ENCODE peak calls at places on chromosomes 7 and 10, in seven cellular contexts. One of them, this sample, is unnamed.

GRCh38 chr7:11707606-11708193 is 124.3 kb downstream of the THSD7A start:
- DNase-seq in stimulated activated CD8-positive, alpha-beta memory T cell treated with anti-CD3 and anti-CD28 coated beads, Interleukin-12 subunit alpha, Interleukin-12 subunit beta, amount 100 ng/mL, for 1 hour: no peak
- DNase-seq in HT1080: no peak
- DNase-seq in B cell: no peak
- DNase-seq in NCI-H1105: no peak
- DNase-seq in activated T-cell treated with anti-CD3 and anti-CD28 coated beads for 24 hours: no peak
- DNase-seq in NCI-H2081: no peak
- DNase-seq in this sample: no peak

GRCh38 chr7:128860158-128861073 is 2.2 kb upstream of the ATP6V1F start:
- DNase-seq in NCI-H2081: no peak
- DNase-seq in activated T-cell treated with anti-CD3 and anti-CD28 coated beads for 24 hours: no peak
- DNase-seq in stimulated activated CD8-positive, alpha-beta memory T cell treated with anti-CD3 and anti-CD28 coated beads, Interleukin-12 subunit alpha, Interleukin-12 subunit beta, amount 100 ng/mL, for 1 hour: no peak
- DNase-seq in B cell: no peak
- DNase-seq in NCI-H1105: no peak
- DNase-seq in HT1080: peak
- DNase-seq in this sample: no peak

GRCh38 chr10:86775056-86775858 is 18.8 kb downstream of the BMPR1A start:
- DNase-seq in activated T-cell treated with anti-CD3 and anti-CD28 coated beads for 24 hours: no peak
- DNase-seq in B cell: no peak
- DNase-seq in NCI-H1105: no peak
- DNase-seq in NCI-H2081: no peak
- DNase-seq in stimulated activated CD8-positive, alpha-beta memory T cell treated with anti-CD3 and anti-CD28 coated beads, Interleukin-12 subunit alpha, Interleukin-12 subunit beta, amount 100 ng/mL, for 1 hour: no peak
- DNase-seq in HT1080: peak
- DNase-seq in this sample: no peak

GRCh38 chr7:138698281-138698680 is 2.9 kb downstream of the SVOPL start:
- DNase-seq in stimulated activated CD8-positive, alpha-beta memory T cell treated with anti-CD3 and anti-CD28 coated beads, Interleukin-12 subunit alpha, Interleukin-12 subunit beta, amount 100 ng/mL, for 1 hour: no peak
- DNase-seq in HT1080: no peak
- DNase-seq in NCI-H1105: no peak
- DNase-seq in B cell: no peak
- DNase-seq in activated T-cell treated with anti-CD3 and anti-CD28 coated beads for 24 hours: no peak
- DNase-seq in NCI-H2081: no peak
- DNase-seq in this sample: no peak

GRCh38 chr10:22615819-22616499 is 98.4 kb downstream of the PIP4K2A start:
- DNase-seq in NCI-H2081: no peak
- DNase-seq in HT1080: peak
- DNase-seq in activated T-cell treated with anti-CD3 and anti-CD28 coated beads for 24 hours: no peak
- DNase-seq in NCI-H1105: no peak
- DNase-seq in stimulated activated CD8-positive, alpha-beta memory T cell treated with anti-CD3 and anti-CD28 coated beads, Interleukin-12 subunit alpha, Interleukin-12 subunit beta, amount 100 ng/mL, for 1 hour: no peak
- DNase-seq in B cell: peak
- DNase-seq in this sample: no peak

GRCh38 chr7:111115966-111116365 is 25.0 kb downstream of the LRRN3 start:
- DNase-seq in HT1080: no peak
- DNase-seq in stimulated activated CD8-positive, alpha-beta memory T cell treated with anti-CD3 and anti-CD28 coated beads, Interleukin-12 subunit alpha, Interleukin-12 subunit beta, amount 100 ng/mL, for 1 hour: no peak
- DNase-seq in B cell: no peak
- DNase-seq in NCI-H2081: no peak
- DNase-seq in activated T-cell treated with anti-CD3 and anti-CD28 coated beads for 24 hours: no peak
- DNase-seq in NCI-H1105: no peak
- DNase-seq in this sample: no peak

GRCh38 chr7:45643630-45644029 is 69.5 kb downstream of the ADCY1 start:
- DNase-seq in B cell: no peak
- DNase-seq in NCI-H1105: no peak
- DNase-seq in HT1080: no peak
- DNase-seq in activated T-cell treated with anti-CD3 and anti-CD28 coated beads for 24 hours: no peak
- DNase-seq in NCI-H2081: no peak
- DNase-seq in stimulated activated CD8-positive, alpha-beta memory T cell treated with anti-CD3 and anti-CD28 coated beads, Interleukin-12 subunit alpha, Interleukin-12 subunit beta, amount 100 ng/mL, for 1 hour: no peak
- DNase-seq in this sample: no peak

GRCh38 chr10:110006358-110007170 is 1.2 kb upstream of the ADD3 start:
- DNase-seq in B cell: no peak
- DNase-seq in NCI-H1105: no peak
- DNase-seq in stimulated activated CD8-positive, alpha-beta memory T cell treated with anti-CD3 and anti-CD28 coated beads, Interleukin-12 subunit alpha, Interleukin-12 subunit beta, amount 100 ng/mL, for 1 hour: no peak
- DNase-seq in HT1080: peak
- DNase-seq in activated T-cell treated with anti-CD3 and anti-CD28 coated beads for 24 hours: no peak
- DNase-seq in NCI-H2081: no peak
- DNase-seq in this sample: no peak

GRCh38 chr7:44224216-44224950 is 23.6 kb downstream of the YKT6 start:
- DNase-seq in HT1080: no peak
- DNase-seq in activated T-cell treated with anti-CD3 and anti-CD28 coated beads for 24 hours: no peak
- DNase-seq in NCI-H2081: peak
- DNase-seq in NCI-H1105: peak
- DNase-seq in B cell: no peak
- DNase-seq in stimulated activated CD8-positive, alpha-beta memory T cell treated with anti-CD3 and anti-CD28 coated beads, Interleukin-12 subunit alpha, Interleukin-12 subunit beta, amount 100 ng/mL, for 1 hour: no peak
- DNase-seq in this sample: no peak

GRCh38 chr7:108239501-108240225 is 109.5 kb upstream of the LAMB4 start:
- DNase-seq in activated T-cell treated with anti-CD3 and anti-CD28 coated beads for 24 hours: no peak
- DNase-seq in NCI-H1105: peak
- DNase-seq in HT1080: no peak
- DNase-seq in NCI-H2081: peak
- DNase-seq in B cell: no peak
- DNase-seq in stimulated activated CD8-positive, alpha-beta memory T cell treated with anti-CD3 and anti-CD28 coated beads, Interleukin-12 subunit alpha, Interleukin-12 subunit beta, amount 100 ng/mL, for 1 hour: no peak
- DNase-seq in this sample: no peak

GRCh38 chr10:117168135-117168674 is 29.1 kb upstream of the KCNK18 start:
- DNase-seq in stimulated activated CD8-positive, alpha-beta memory T cell treated with anti-CD3 and anti-CD28 coated beads, Interleukin-12 subunit alpha, Interleukin-12 subunit beta, amount 100 ng/mL, for 1 hour: peak
- DNase-seq in B cell: peak
- DNase-seq in NCI-H1105: peak
- DNase-seq in HT1080: peak
- DNase-seq in NCI-H2081: peak
- DNase-seq in activated T-cell treated with anti-CD3 and anti-CD28 coated beads for 24 hours: peak
- DNase-seq in this sample: peak

GRCh38 chr7:73329861-73330581 is 2.1 kb downstream of the FKBP6 start:
- DNase-seq in NCI-H1105: no peak
- DNase-seq in HT1080: peak
- DNase-seq in NCI-H2081: no peak
- DNase-seq in B cell: no peak
- DNase-seq in stimulated activated CD8-positive, alpha-beta memory T cell treated with anti-CD3 and anti-CD28 coated beads, Interleukin-12 subunit alpha, Interleukin-12 subunit beta, amount 100 ng/mL, for 1 hour: no peak
- DNase-seq in activated T-cell treated with anti-CD3 and anti-CD28 coated beads for 24 hours: no peak
- DNase-seq in this sample: no peak

GRCh38 chr10:52961298-52961697 is 188.7 kb upstream of the MBL2 start:
- DNase-seq in B cell: no peak
- DNase-seq in HT1080: no peak
- DNase-seq in NCI-H2081: no peak
- DNase-seq in NCI-H1105: no peak
- DNase-seq in stimulated activated CD8-positive, alpha-beta memory T cell treated with anti-CD3 and anti-CD28 coated beads, Interleukin-12 subunit alpha, Interleukin-12 subunit beta, amount 100 ng/mL, for 1 hour: no peak
- DNase-seq in activated T-cell treated with anti-CD3 and anti-CD28 coated beads for 24 hours: no peak
- DNase-seq in this sample: no peak

GRCh38 chr10:129825221-129825620 is 138.9 kb downstream of the EBF3 start:
- DNase-seq in activated T-cell treated with anti-CD3 and anti-CD28 coated beads for 24 hours: no peak
- DNase-seq in B cell: no peak
- DNase-seq in HT1080: no peak
- DNase-seq in stimulated activated CD8-positive, alpha-beta memory T cell treated with anti-CD3 and anti-CD28 coated beads, Interleukin-12 subunit alpha, Interleukin-12 subunit beta, amount 100 ng/mL, for 1 hour: no peak
- DNase-seq in NCI-H1105: no peak
- DNase-seq in NCI-H2081: no peak
- DNase-seq in this sample: no peak

GRCh38 chr10:61961278-61961677 is 59.8 kb downstream of the ARID5B start:
- DNase-seq in stimulated activated CD8-positive, alpha-beta memory T cell treated with anti-CD3 and anti-CD28 coated beads, Interleukin-12 subunit alpha, Interleukin-12 subunit beta, amount 100 ng/mL, for 1 hour: no peak
- DNase-seq in NCI-H2081: no peak
- DNase-seq in HT1080: no peak
- DNase-seq in NCI-H1105: no peak
- DNase-seq in activated T-cell treated with anti-CD3 and anti-CD28 coated beads for 24 hours: no peak
- DNase-seq in B cell: peak
- DNase-seq in this sample: no peak

GRCh38 chr10:86178401-86179142 is 188.0 kb downstream of the GRID1 start:
- DNase-seq in activated T-cell treated with anti-CD3 and anti-CD28 coated beads for 24 hours: no peak
- DNase-seq in NCI-H2081: no peak
- DNase-seq in HT1080: peak
- DNase-seq in stimulated activated CD8-positive, alpha-beta memory T cell treated with anti-CD3 and anti-CD28 coated beads, Interleukin-12 subunit alpha, Interleukin-12 subunit beta, amount 100 ng/mL, for 1 hour: no peak
- DNase-seq in B cell: no peak
- DNase-seq in NCI-H1105: no peak
- DNase-seq in this sample: no peak

GRCh38 chr10:103767756-103768155 is 87.6 kb downstream of the SH3PXD2A start:
- DNase-seq in stimulated activated CD8-positive, alpha-beta memory T cell treated with anti-CD3 and anti-CD28 coated beads, Interleukin-12 subunit alpha, Interleukin-12 subunit beta, amount 100 ng/mL, for 1 hour: no peak
- DNase-seq in activated T-cell treated with anti-CD3 and anti-CD28 coated beads for 24 hours: no peak
- DNase-seq in HT1080: no peak
- DNase-seq in NCI-H2081: no peak
- DNase-seq in B cell: no peak
- DNase-seq in NCI-H1105: no peak
- DNase-seq in this sample: no peak

GRCh38 chr10:60573342-60573741 is 183.7 kb upstream of the ANK3 start:
- DNase-seq in activated T-cell treated with anti-CD3 and anti-CD28 coated beads for 24 hours: peak
- DNase-seq in NCI-H1105: no peak
- DNase-seq in NCI-H2081: no peak
- DNase-seq in HT1080: no peak
- DNase-seq in stimulated activated CD8-positive, alpha-beta memory T cell treated with anti-CD3 and anti-CD28 coated beads, Interleukin-12 subunit alpha, Interleukin-12 subunit beta, amount 100 ng/mL, for 1 hour: no peak
- DNase-seq in B cell: no peak
- DNase-seq in this sample: no peak

GRCh38 chr7:44196450-44196872 is 4.3 kb upstream of the YKT6 start:
- DNase-seq in stimulated activated CD8-positive, alpha-beta memory T cell treated with anti-CD3 and anti-CD28 coated beads, Interleukin-12 subunit alpha, Interleukin-12 subunit beta, amount 100 ng/mL, for 1 hour: no peak
- DNase-seq in HT1080: peak
- DNase-seq in NCI-H2081: peak
- DNase-seq in activated T-cell treated with anti-CD3 and anti-CD28 coated beads for 24 hours: no peak
- DNase-seq in B cell: peak
- DNase-seq in NCI-H1105: peak
- DNase-seq in this sample: no peak

GRCh38 chr7:106031271-106032029 is 68.4 kb downstream of the CDHR3 start:
- DNase-seq in activated T-cell treated with anti-CD3 and anti-CD28 coated beads for 24 hours: no peak
- DNase-seq in B cell: no peak
- DNase-seq in HT1080: no peak
- DNase-seq in NCI-H1105: peak
- DNase-seq in stimulated activated CD8-positive, alpha-beta memory T cell treated with anti-CD3 and anti-CD28 coated beads, Interleukin-12 subunit alpha, Interleukin-12 subunit beta, amount 100 ng/mL, for 1 hour: no peak
- DNase-seq in NCI-H2081: peak
- DNase-seq in this sample: peak

GRCh38 chr10:86953747-86954680 is 3.4 kb downstream of the MMRN2 start:
- DNase-seq in stimulated activated CD8-positive, alpha-beta memory T cell treated with anti-CD3 and anti-CD28 coated beads, Interleukin-12 subunit alpha, Interleukin-12 subunit beta, amount 100 ng/mL, for 1 hour: no peak
- DNase-seq in activated T-cell treated with anti-CD3 and anti-CD28 coated beads for 24 hours: no peak
- DNase-seq in NCI-H2081: no peak
- DNase-seq in HT1080: no peak
- DNase-seq in NCI-H1105: no peak
- DNase-seq in B cell: no peak
- DNase-seq in this sample: no peak

GRCh38 chr7:29975564-29975963 is 14.0 kb downstream of the SCRN1 start:
- DNase-seq in NCI-H2081: no peak
- DNase-seq in B cell: no peak
- DNase-seq in activated T-cell treated with anti-CD3 and anti-CD28 coated beads for 24 hours: no peak
- DNase-seq in HT1080: no peak
- DNase-seq in stimulated activated CD8-positive, alpha-beta memory T cell treated with anti-CD3 and anti-CD28 coated beads, Interleukin-12 subunit alpha, Interleukin-12 subunit beta, amount 100 ng/mL, for 1 hour: no peak
- DNase-seq in NCI-H1105: peak
- DNase-seq in this sample: no peak

GRCh38 chr10:89531359-89531758 is 4.0 kb downstream of the SLC16A12 start:
- DNase-seq in HT1080: peak
- DNase-seq in stimulated activated CD8-positive, alpha-beta memory T cell treated with anti-CD3 and anti-CD28 coated beads, Interleukin-12 subunit alpha, Interleukin-12 subunit beta, amount 100 ng/mL, for 1 hour: no peak
- DNase-seq in NCI-H1105: no peak
- DNase-seq in B cell: no peak
- DNase-seq in NCI-H2081: no peak
- DNase-seq in activated T-cell treated with anti-CD3 and anti-CD28 coated beads for 24 hours: no peak
- DNase-seq in this sample: no peak

GRCh38 chr10:21506351-21506750 is 19.1 kb downstream of the SKIDA1 start:
- DNase-seq in activated T-cell treated with anti-CD3 and anti-CD28 coated beads for 24 hours: no peak
- DNase-seq in B cell: no peak
- DNase-seq in HT1080: no peak
- DNase-seq in stimulated activated CD8-positive, alpha-beta memory T cell treated with anti-CD3 and anti-CD28 coated beads, Interleukin-12 subunit alpha, Interleukin-12 subunit beta, amount 100 ng/mL, for 1 hour: no peak
- DNase-seq in NCI-H1105: no peak
- DNase-seq in NCI-H2081: no peak
- DNase-seq in this sample: no peak

GRCh38 chr7:37853468-37853867 is 5.1 kb downstream of the NME8 start:
- DNase-seq in HT1080: no peak
- DNase-seq in NCI-H2081: no peak
- DNase-seq in activated T-cell treated with anti-CD3 and anti-CD28 coated beads for 24 hours: no peak
- DNase-seq in NCI-H1105: no peak
- DNase-seq in B cell: no peak
- DNase-seq in stimulated activated CD8-positive, alpha-beta memory T cell treated with anti-CD3 and anti-CD28 coated beads, Interleukin-12 subunit alpha, Interleukin-12 subunit beta, amount 100 ng/mL, for 1 hour: no peak
- DNase-seq in this sample: no peak

GRCh38 chr7:149854611-149855367 is 16.6 kb downstream of the ZNF862 start:
- DNase-seq in NCI-H1105: peak
- DNase-seq in B cell: no peak
- DNase-seq in stimulated activated CD8-positive, alpha-beta memory T cell treated with anti-CD3 and anti-CD28 coated beads, Interleukin-12 subunit alpha, Interleukin-12 subunit beta, amount 100 ng/mL, for 1 hour: no peak
- DNase-seq in activated T-cell treated with anti-CD3 and anti-CD28 coated beads for 24 hours: no peak
- DNase-seq in HT1080: peak
- DNase-seq in NCI-H2081: peak
- DNase-seq in this sample: peak

GRCh38 chr7:2687338-2687869 is 598 bp upstream of the AMZ1 start:
- DNase-seq in HT1080: peak
- DNase-seq in NCI-H2081: no peak
- DNase-seq in B cell: no peak
- DNase-seq in NCI-H1105: peak
- DNase-seq in stimulated activated CD8-positive, alpha-beta memory T cell treated with anti-CD3 and anti-CD28 coated beads, Interleukin-12 subunit alpha, Interleukin-12 subunit beta, amount 100 ng/mL, for 1 hour: no peak
- DNase-seq in activated T-cell treated with anti-CD3 and anti-CD28 coated beads for 24 hours: no peak
- DNase-seq in this sample: no peak

GRCh38 chr7:81704595-81704994 is 65.3 kb downstream of the HGF start:
- DNase-seq in NCI-H1105: no peak
- DNase-seq in activated T-cell treated with anti-CD3 and anti-CD28 coated beads for 24 hours: no peak
- DNase-seq in NCI-H2081: no peak
- DNase-seq in stimulated activated CD8-positive, alpha-beta memory T cell treated with anti-CD3 and anti-CD28 coated beads, Interleukin-12 subunit alpha, Interleukin-12 subunit beta, amount 100 ng/mL, for 1 hour: no peak
- DNase-seq in HT1080: no peak
- DNase-seq in B cell: no peak
- DNase-seq in this sample: no peak

GRCh38 chr7:90155206-90155605 is 937 bp downstream of the STEAP1 start:
- DNase-seq in NCI-H1105: no peak
- DNase-seq in stimulated activated CD8-positive, alpha-beta memory T cell treated with anti-CD3 and anti-CD28 coated beads, Interleukin-12 subunit alpha, Interleukin-12 subunit beta, amount 100 ng/mL, for 1 hour: no peak
- DNase-seq in HT1080: no peak
- DNase-seq in B cell: no peak
- DNase-seq in activated T-cell treated with anti-CD3 and anti-CD28 coated beads for 24 hours: no peak
- DNase-seq in NCI-H2081: no peak
- DNase-seq in this sample: no peak

GRCh38 chr10:14820775-14821154 is 17.1 kb downstream of the CDNF start:
- DNase-seq in HT1080: no peak
- DNase-seq in B cell: no peak
- DNase-seq in stimulated activated CD8-positive, alpha-beta memory T cell treated with anti-CD3 and anti-CD28 coated beads, Interleukin-12 subunit alpha, Interleukin-12 subunit beta, amount 100 ng/mL, for 1 hour: no peak
- DNase-seq in activated T-cell treated with anti-CD3 and anti-CD28 coated beads for 24 hours: no peak
- DNase-seq in NCI-H2081: no peak
- DNase-seq in NCI-H1105: no peak
- DNase-seq in this sample: no peak

GRCh38 chr7:21108182-21108581 is 319.7 kb upstream of the SP4 start:
- DNase-seq in HT1080: no peak
- DNase-seq in activated T-cell treated with anti-CD3 and anti-CD28 coated beads for 24 hours: no peak
- DNase-seq in NCI-H2081: peak
- DNase-seq in B cell: no peak
- DNase-seq in NCI-H1105: peak
- DNase-seq in stimulated activated CD8-positive, alpha-beta memory T cell treated with anti-CD3 and anti-CD28 coated beads, Interleukin-12 subunit alpha, Interleukin-12 subunit beta, amount 100 ng/mL, for 1 hour: no peak
- DNase-seq in this sample: no peak

GRCh38 chr7:130853503-130854279 is 119.7 kb upstream of the KLF14 start:
- DNase-seq in B cell: no peak
- DNase-seq in HT1080: peak
- DNase-seq in NCI-H2081: no peak
- DNase-seq in activated T-cell treated with anti-CD3 and anti-CD28 coated beads for 24 hours: no peak
- DNase-seq in stimulated activated CD8-positive, alpha-beta memory T cell treated with anti-CD3 and anti-CD28 coated beads, Interleukin-12 subunit alpha, Interleukin-12 subunit beta, amount 100 ng/mL, for 1 hour: no peak
- DNase-seq in NCI-H1105: no peak
- DNase-seq in this sample: no peak

GRCh38 chr10:121096617-121097431 is 245.7 kb downstream of the WDR11 start:
- DNase-seq in B cell: no peak
- DNase-seq in HT1080: peak
- DNase-seq in NCI-H2081: no peak
- DNase-seq in activated T-cell treated with anti-CD3 and anti-CD28 coated beads for 24 hours: no peak
- DNase-seq in stimulated activated CD8-positive, alpha-beta memory T cell treated with anti-CD3 and anti-CD28 coated beads, Interleukin-12 subunit alpha, Interleukin-12 subunit beta, amount 100 ng/mL, for 1 hour: no peak
- DNase-seq in NCI-H1105: no peak
- DNase-seq in this sample: no peak

GRCh38 chr7:44151679-44152355 is 10.7 kb upstream of the MYL7 start:
- DNase-seq in NCI-H1105: no peak
- DNase-seq in NCI-H2081: no peak
- DNase-seq in activated T-cell treated with anti-CD3 and anti-CD28 coated beads for 24 hours: no peak
- DNase-seq in stimulated activated CD8-positive, alpha-beta memory T cell treated with anti-CD3 and anti-CD28 coated beads, Interleukin-12 subunit alpha, Interleukin-12 subunit beta, amount 100 ng/mL, for 1 hour: no peak
- DNase-seq in B cell: no peak
- DNase-seq in HT1080: no peak
- DNase-seq in this sample: no peak

GRCh38 chr7:1698951-1699350 is 28.9 kb downstream of the ELFN1 start:
- DNase-seq in HT1080: no peak
- DNase-seq in NCI-H1105: no peak
- DNase-seq in activated T-cell treated with anti-CD3 and anti-CD28 coated beads for 24 hours: no peak
- DNase-seq in stimulated activated CD8-positive, alpha-beta memory T cell treated with anti-CD3 and anti-CD28 coated beads, Interleukin-12 subunit alpha, Interleukin-12 subunit beta, amount 100 ng/mL, for 1 hour: no peak
- DNase-seq in B cell: no peak
- DNase-seq in NCI-H2081: no peak
- DNase-seq in this sample: no peak

GRCh38 chr10:22674215-22674930 is 40.0 kb downstream of the PIP4K2A start:
- DNase-seq in NCI-H2081: no peak
- DNase-seq in NCI-H1105: no peak
- DNase-seq in activated T-cell treated with anti-CD3 and anti-CD28 coated beads for 24 hours: no peak
- DNase-seq in stimulated activated CD8-positive, alpha-beta memory T cell treated with anti-CD3 and anti-CD28 coated beads, Interleukin-12 subunit alpha, Interleukin-12 subunit beta, amount 100 ng/mL, for 1 hour: no peak
- DNase-seq in HT1080: no peak
- DNase-seq in B cell: no peak
- DNase-seq in this sample: no peak

GRCh38 chr7:12610899-12611298 is 40.4 kb downstream of the SCIN start:
- DNase-seq in NCI-H1105: no peak
- DNase-seq in activated T-cell treated with anti-CD3 and anti-CD28 coated beads for 24 hours: no peak
- DNase-seq in stimulated activated CD8-positive, alpha-beta memory T cell treated with anti-CD3 and anti-CD28 coated beads, Interleukin-12 subunit alpha, Interleukin-12 subunit beta, amount 100 ng/mL, for 1 hour: no peak
- DNase-seq in B cell: no peak
- DNase-seq in NCI-H2081: no peak
- DNase-seq in HT1080: no peak
- DNase-seq in this sample: no peak

GRCh38 chr10:35577915-35578607 is 27.1 kb upstream of the GJD4 start:
- DNase-seq in B cell: no peak
- DNase-seq in NCI-H2081: no peak
- DNase-seq in stimulated activated CD8-positive, alpha-beta memory T cell treated with anti-CD3 and anti-CD28 coated beads, Interleukin-12 subunit alpha, Interleukin-12 subunit beta, amount 100 ng/mL, for 1 hour: no peak
- DNase-seq in activated T-cell treated with anti-CD3 and anti-CD28 coated beads for 24 hours: no peak
- DNase-seq in HT1080: no peak
- DNase-seq in NCI-H1105: no peak
- DNase-seq in this sample: no peak